ENCODE peak calls at places on chromosomes 16 and 17, in four cellular contexts. S is coronary artery, I is H7, T is uterus. Y is an unnamed sample.

GRCh38 chr17:40304464-40304863 is 4.5 kb upstream of the RARA start:
- DNase-seq in I (no peak), T (no peak), S (peak; percentile 68), Y (no peak)

GRCh38 chr16:67856927-67857546 is 9.5 kb upstream of the CENPT start:
- DNase-seq in T (no peak), S (no peak), I (no peak), Y (no peak)

GRCh38 chr16:46826618-46827017 is 4.4 kb downstream of the C16orf87 start:
- DNase-seq in I (no peak), T (no peak), S (no peak), Y (no peak)

GRCh38 chr17:62705781-62706597 is 78.5 kb downstream of the MRC2 start:
- DNase-seq in I (peak; percentile 69), T (no peak), S (no peak), Y (no peak)

GRCh38 chr16:68752602-68753001 is 15.5 kb downstream of the CDH1 start:
- DNase-seq in T (no peak), I (no peak), S (no peak), Y (no peak)

GRCh38 chr17:79534111-79534510 is 76.7 kb downstream of the RBFOX3 start:
- DNase-seq in S (no peak), I (no peak), T (no peak), Y (no peak)

GRCh38 chr16:2282866-2283555 is 15.1 kb upstream of the RNPS1 start:
- DNase-seq in I (no peak), T (no peak), S (no peak), Y (no peak)

GRCh38 chr16:11328172-11329079 is 16.8 kb upstream of the RMI2 start:
- DNase-seq in T (peak; percentile 91), I (peak; percentile 87), S (peak; percentile 80), Y (peak; percentile 30)

GRCh38 chr17:4534928-4535666 is 20.1 kb downstream of the MYBBP1A start:
- DNase-seq in T (no peak), S (no peak), I (no peak), Y (no peak)

GRCh38 chr17:82090549-82091263 is 7.3 kb downstream of the FASN start:
- DNase-seq in T (no peak), S (no peak), I (no peak), Y (no peak)

GRCh38 chr16:83356266-83356665 is 451.5 kb upstream of the HSBP1 start:
- DNase-seq in T (peak; percentile 33), I (peak; percentile 60), S (no peak), Y (peak; percentile 2)

GRCh38 chr16:84508502-84508901 is 4.0 kb upstream of the MEAK7 start:
- DNase-seq in I (no peak), T (no peak), S (no peak), Y (peak; percentile 53)
- H3K4me3 ChIP-seq in I (no peak overlapping the region), T (no peak overlapping the region), S (no peak overlapping the region), Y (no peak overlapping the region)

GRCh38 chr17:16081507-16082087 is 82.0 kb downstream of the TTC19 start:
- DNase-seq in S (no peak), T (no peak), I (no peak), Y (no peak)

GRCh38 chr17:16085066-16085699 is 85.6 kb downstream of the TTC19 start:
- DNase-seq in S (no peak), I (no peak), T (no peak), Y (no peak)

GRCh38 chr17:16080366-16080765 is 80.7 kb downstream of the TTC19 start:
- DNase-seq in T (no peak), I (no peak), S (no peak), Y (no peak)

GRCh38 chr17:16086957-16087356 is 87.3 kb downstream of the TTC19 start:
- DNase-seq in S (no peak), T (no peak), I (no peak), Y (no peak)

GRCh38 chr17:16083223-16083622 is 83.6 kb downstream of the TTC19 start:
- DNase-seq in S (no peak), T (no peak), I (no peak), Y (no peak)
- H3K4me3 ChIP-seq in S (no peak overlapping the region), T (no peak overlapping the region), I (no peak overlapping the region), Y (no peak overlapping the region)

DNA sequence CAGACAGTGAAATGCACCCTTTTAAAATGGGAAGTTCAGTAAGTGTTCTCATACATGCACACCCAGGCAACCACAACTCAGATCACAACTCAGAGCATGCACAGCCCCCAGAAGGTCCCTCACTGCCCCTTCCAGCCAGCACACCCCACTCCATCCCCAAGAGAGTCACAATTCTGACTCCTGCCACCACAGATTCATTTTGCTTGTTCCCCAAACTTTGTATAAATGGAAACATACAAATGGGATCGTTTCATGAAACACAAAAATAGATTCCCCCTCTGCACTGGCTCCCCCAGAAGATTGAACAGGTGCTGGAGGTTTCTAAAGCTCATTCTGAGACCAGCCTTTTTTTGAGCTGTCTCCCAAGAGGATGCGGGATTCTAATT is 3.3 kb upstream of the TNFRSF13B start:
- DNase-seq in S (no peak), I (no peak), T (no peak), Y (no peak)
- H3K4me3 ChIP-seq in S (no peak overlapping the region), I (no peak overlapping the region), T (no peak overlapping the region), Y (no peak overlapping the region)

GRCh38 chr17:11901901-11902300 is 95.4 kb downstream of the ZNF18 start:
- DNase-seq in T (no peak), I (no peak), S (no peak), Y (no peak)
- H3K4me3 ChIP-seq in T (no peak overlapping the region), I (no peak overlapping the region), S (no peak overlapping the region), Y (no peak overlapping the region)

Y was measured in naive thymus-derived CD4-positive, alpha-beta T cell.